ENCODE peak calls at places on chromosomes 6 and 20, in nine cellular contexts. One of them, this sample, is unnamed.

GRCh38 chr6:3534599-3534998 is 77.7 kb upstream of the SLC22A23 start:
- DNase-seq in transverse colon: no peak
- DNase-seq in MM.1S: no peak
- DNase-seq in GM13976: no peak
- DNase-seq in neural crest cell: no peak
- DNase-seq in breast epithelium: no peak
- DNase-seq in upper lobe of right lung: no peak
- DNase-seq in HCT116: no peak
- DNase-seq in choroid plexus epithelial cell: peak
- DNase-seq in this sample: no peak

GRCh38 chr20:58433759-58434158 is 44.7 kb downstream of the VAPB start:
- DNase-seq in upper lobe of right lung: no peak
- DNase-seq in MM.1S: no peak
- DNase-seq in breast epithelium: no peak
- DNase-seq in choroid plexus epithelial cell: peak
- DNase-seq in transverse colon: no peak
- DNase-seq in HCT116: no peak
- DNase-seq in GM13976: no peak
- DNase-seq in neural crest cell: no peak
- DNase-seq in this sample: no peak

GRCh38 chr6:26159417-26160273 is 72.4 kb downstream of the HFE start:
- DNase-seq in upper lobe of right lung: no peak
- DNase-seq in transverse colon: no peak
- DNase-seq in MM.1S: peak
- DNase-seq in breast epithelium: no peak
- DNase-seq in choroid plexus epithelial cell: peak
- DNase-seq in HCT116: no peak
- DNase-seq in GM13976: no peak
- DNase-seq in neural crest cell: no peak
- DNase-seq in this sample: no peak

GRCh38 chr6:98834060-98835031 is at the start of gene POU3F2:
- DNase-seq in breast epithelium: no peak
- DNase-seq in upper lobe of right lung: peak
- DNase-seq in neural crest cell: peak
- DNase-seq in MM.1S: peak
- DNase-seq in HCT116: no peak
- DNase-seq in choroid plexus epithelial cell: peak
- DNase-seq in transverse colon: peak
- DNase-seq in GM13976: peak
- DNase-seq in this sample: peak

GRCh38 chr6:137938770-137939379 is 71.8 kb downstream of the TNFAIP3 start:
- DNase-seq in upper lobe of right lung: no peak
- DNase-seq in neural crest cell: no peak
- DNase-seq in HCT116: no peak
- DNase-seq in transverse colon: no peak
- DNase-seq in GM13976: no peak
- DNase-seq in MM.1S: no peak
- DNase-seq in breast epithelium: no peak
- DNase-seq in choroid plexus epithelial cell: no peak
- DNase-seq in this sample: no peak

GRCh38 chr20:23143098-23143497 is 57.0 kb upstream of the CD93 start:
- DNase-seq in choroid plexus epithelial cell: peak
- DNase-seq in upper lobe of right lung: no peak
- DNase-seq in neural crest cell: no peak
- DNase-seq in breast epithelium: no peak
- DNase-seq in GM13976: no peak
- DNase-seq in HCT116: peak
- DNase-seq in MM.1S: no peak
- DNase-seq in transverse colon: peak
- DNase-seq in this sample: no peak

GRCh38 chr20:44284032-44284431 is 27.0 kb downstream of the FITM2 start:
- DNase-seq in GM13976: no peak
- DNase-seq in transverse colon: no peak
- DNase-seq in neural crest cell: no peak
- DNase-seq in upper lobe of right lung: no peak
- DNase-seq in breast epithelium: no peak
- DNase-seq in choroid plexus epithelial cell: no peak
- DNase-seq in HCT116: no peak
- DNase-seq in MM.1S: no peak
- DNase-seq in this sample: no peak

GRCh38 chr6:21846541-21847451 is 253.2 kb downstream of the SOX4 start:
- DNase-seq in neural crest cell: peak
- DNase-seq in upper lobe of right lung: no peak
- DNase-seq in GM13976: no peak
- DNase-seq in breast epithelium: no peak
- DNase-seq in HCT116: no peak
- DNase-seq in MM.1S: no peak
- DNase-seq in transverse colon: no peak
- DNase-seq in choroid plexus epithelial cell: no peak
- DNase-seq in this sample: no peak

GRCh38 chr6:46704562-46704961 is 16.9 kb downstream of the TDRD6 start:
- DNase-seq in MM.1S: no peak
- DNase-seq in transverse colon: no peak
- DNase-seq in choroid plexus epithelial cell: peak
- DNase-seq in breast epithelium: no peak
- DNase-seq in neural crest cell: no peak
- DNase-seq in GM13976: no peak
- DNase-seq in upper lobe of right lung: no peak
- DNase-seq in HCT116: peak
- DNase-seq in this sample: no peak

GRCh38 chr20:22914291-22914690 is 120.8 kb upstream of the SSTR4 start:
- DNase-seq in upper lobe of right lung: no peak
- DNase-seq in transverse colon: no peak
- DNase-seq in neural crest cell: no peak
- DNase-seq in choroid plexus epithelial cell: no peak
- DNase-seq in breast epithelium: no peak
- DNase-seq in GM13976: no peak
- DNase-seq in HCT116: no peak
- DNase-seq in MM.1S: no peak
- DNase-seq in this sample: no peak

GRCh38 chr6:151494235-151494950 is 576 bp downstream of the CCDC170 start:
- DNase-seq in GM13976: peak
- DNase-seq in neural crest cell: peak
- DNase-seq in transverse colon: no peak
- DNase-seq in breast epithelium: peak
- DNase-seq in MM.1S: peak
- DNase-seq in HCT116: no peak
- DNase-seq in choroid plexus epithelial cell: peak
- DNase-seq in upper lobe of right lung: peak
- DNase-seq in this sample: no peak

GRCh38 chr6:36615018-36615761 is 21.0 kb downstream of the SRSF3 start:
- DNase-seq in GM13976: peak
- DNase-seq in neural crest cell: peak
- DNase-seq in choroid plexus epithelial cell: peak
- DNase-seq in breast epithelium: peak
- DNase-seq in transverse colon: no peak
- DNase-seq in upper lobe of right lung: no peak
- DNase-seq in HCT116: peak
- DNase-seq in MM.1S: peak
- DNase-seq in this sample: peak
- TF ChIP-seq CTCF in GM13976: peak
- TF ChIP-seq CTCF in neural crest cell: peak
- TF ChIP-seq CTCF in choroid plexus epithelial cell: peak
- TF ChIP-seq CTCF in breast epithelium: peak
- TF ChIP-seq CTCF in transverse colon: peak
- TF ChIP-seq CTCF in upper lobe of right lung: peak
- TF ChIP-seq CTCF in HCT116: peak
- TF ChIP-seq CTCF in MM.1S: peak
- TF ChIP-seq CTCF in this sample: peak

GRCh38 chr6:39076086-39076992 is 27.8 kb downstream of the GLP1R start:
- DNase-seq in transverse colon: no peak
- DNase-seq in breast epithelium: no peak
- DNase-seq in upper lobe of right lung: no peak
- DNase-seq in neural crest cell: no peak
- DNase-seq in HCT116: no peak
- DNase-seq in choroid plexus epithelial cell: no peak
- DNase-seq in MM.1S: no peak
- DNase-seq in GM13976: peak
- DNase-seq in this sample: no peak
- TF ChIP-seq CTCF in transverse colon: no peak
- TF ChIP-seq CTCF in breast epithelium: no peak
- TF ChIP-seq CTCF in upper lobe of right lung: no peak
- TF ChIP-seq CTCF in neural crest cell: no peak
- TF ChIP-seq CTCF in HCT116: no peak
- TF ChIP-seq CTCF in choroid plexus epithelial cell: no peak
- TF ChIP-seq CTCF in MM.1S: no peak
- TF ChIP-seq CTCF in GM13976: no peak
- TF ChIP-seq CTCF in this sample: no peak

GRCh38 chr6:168343239-168344167 is 23.9 kb upstream of the DACT2 start:
- DNase-seq in neural crest cell: no peak
- DNase-seq in upper lobe of right lung: no peak
- DNase-seq in choroid plexus epithelial cell: no peak
- DNase-seq in transverse colon: no peak
- DNase-seq in breast epithelium: no peak
- DNase-seq in HCT116: no peak
- DNase-seq in MM.1S: no peak
- DNase-seq in GM13976: no peak
- DNase-seq in this sample: no peak

GRCh38 chr6:168347053-168347452 is 27.5 kb upstream of the DACT2 start:
- DNase-seq in MM.1S: no peak
- DNase-seq in HCT116: no peak
- DNase-seq in breast epithelium: no peak
- DNase-seq in upper lobe of right lung: no peak
- DNase-seq in neural crest cell: no peak
- DNase-seq in choroid plexus epithelial cell: no peak
- DNase-seq in transverse colon: no peak
- DNase-seq in GM13976: no peak
- DNase-seq in this sample: no peak

GRCh38 chr6:168345896-168346754 is 26.5 kb upstream of the DACT2 start:
- DNase-seq in neural crest cell: no peak
- DNase-seq in choroid plexus epithelial cell: no peak
- DNase-seq in transverse colon: no peak
- DNase-seq in breast epithelium: no peak
- DNase-seq in MM.1S: no peak
- DNase-seq in GM13976: no peak
- DNase-seq in HCT116: no peak
- DNase-seq in upper lobe of right lung: no peak
- DNase-seq in this sample: no peak

GRCh38 chr6:168344338-168344737 is 24.8 kb upstream of the DACT2 start:
- DNase-seq in GM13976: no peak
- DNase-seq in MM.1S: no peak
- DNase-seq in transverse colon: no peak
- DNase-seq in neural crest cell: no peak
- DNase-seq in HCT116: no peak
- DNase-seq in breast epithelium: no peak
- DNase-seq in upper lobe of right lung: no peak
- DNase-seq in choroid plexus epithelial cell: no peak
- DNase-seq in this sample: no peak

GRCh38 chr6:168345266-168345665 is 25.7 kb upstream of the DACT2 start:
- DNase-seq in choroid plexus epithelial cell: no peak
- DNase-seq in MM.1S: no peak
- DNase-seq in neural crest cell: no peak
- DNase-seq in transverse colon: no peak
- DNase-seq in breast epithelium: no peak
- DNase-seq in HCT116: no peak
- DNase-seq in upper lobe of right lung: no peak
- DNase-seq in GM13976: no peak
- DNase-seq in this sample: no peak
- TF ChIP-seq CTCF in choroid plexus epithelial cell: no peak
- TF ChIP-seq CTCF in MM.1S: no peak
- TF ChIP-seq CTCF in neural crest cell: no peak
- TF ChIP-seq CTCF in transverse colon: no peak
- TF ChIP-seq CTCF in breast epithelium: no peak
- TF ChIP-seq CTCF in HCT116: no peak
- TF ChIP-seq CTCF in upper lobe of right lung: no peak
- TF ChIP-seq CTCF in GM13976: no peak
- TF ChIP-seq CTCF in this sample: no peak

GRCh38 chr6:86856937-86857563 is 80.3 kb upstream of the HTR1E start:
- DNase-seq in transverse colon: peak
- DNase-seq in breast epithelium: no peak
- DNase-seq in upper lobe of right lung: no peak
- DNase-seq in MM.1S: peak
- DNase-seq in choroid plexus epithelial cell: peak
- DNase-seq in HCT116: peak
- DNase-seq in neural crest cell: peak
- DNase-seq in GM13976: peak
- DNase-seq in this sample: peak
- TF ChIP-seq CTCF in transverse colon: peak
- TF ChIP-seq CTCF in breast epithelium: no peak
- TF ChIP-seq CTCF in upper lobe of right lung: peak
- TF ChIP-seq CTCF in MM.1S: peak
- TF ChIP-seq CTCF in choroid plexus epithelial cell: peak
- TF ChIP-seq CTCF in HCT116: peak
- TF ChIP-seq CTCF in neural crest cell: peak
- TF ChIP-seq CTCF in GM13976: peak
- TF ChIP-seq CTCF in this sample: peak

GRCh38 chr6:9254251-9254650 is 818.9 kb upstream of the SLC35B3 start:
- DNase-seq in neural crest cell: no peak
- DNase-seq in choroid plexus epithelial cell: no peak
- DNase-seq in breast epithelium: no peak
- DNase-seq in GM13976: no peak
- DNase-seq in transverse colon: no peak
- DNase-seq in HCT116: no peak
- DNase-seq in MM.1S: no peak
- DNase-seq in upper lobe of right lung: no peak
- DNase-seq in this sample: no peak
- TF ChIP-seq CTCF in neural crest cell: no peak
- TF ChIP-seq CTCF in choroid plexus epithelial cell: no peak
- TF ChIP-seq CTCF in breast epithelium: no peak
- TF ChIP-seq CTCF in GM13976: no peak
- TF ChIP-seq CTCF in transverse colon: no peak
- TF ChIP-seq CTCF in HCT116: no peak
- TF ChIP-seq CTCF in MM.1S: no peak
- TF ChIP-seq CTCF in upper lobe of right lung: no peak
- TF ChIP-seq CTCF in this sample: no peak

DNA sequence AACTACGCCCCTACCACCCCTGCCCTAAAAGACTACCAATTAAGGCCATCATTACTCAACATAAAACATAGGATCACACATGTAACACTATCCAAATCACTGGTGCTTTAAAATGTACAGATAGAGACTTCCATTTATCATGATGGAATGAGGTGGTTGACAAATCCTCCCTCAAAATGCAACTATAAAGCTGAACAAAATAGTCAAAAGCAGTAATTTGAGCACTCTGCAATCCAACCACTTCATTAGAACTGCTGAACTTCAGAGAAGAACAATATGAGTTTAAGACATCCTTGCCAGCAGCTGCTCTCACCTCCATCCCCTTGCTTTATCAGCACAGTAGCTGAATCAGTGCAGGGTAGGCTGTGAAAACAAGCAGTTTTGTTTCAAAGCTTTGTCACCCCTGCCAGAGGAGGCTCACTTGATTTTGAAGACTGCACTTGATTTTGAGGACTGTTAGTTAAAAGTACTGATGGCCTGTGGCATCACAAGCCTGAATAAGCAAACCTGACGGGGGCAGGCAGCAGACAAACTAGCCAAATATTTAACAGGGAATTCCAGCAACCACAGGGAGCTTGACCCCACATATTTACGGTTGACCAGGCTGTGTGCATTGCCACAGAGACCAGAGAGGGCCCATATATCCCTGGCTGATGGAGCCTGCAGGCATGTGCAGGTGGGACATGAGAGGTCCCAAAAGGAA is 97.6 kb downstream of the PDSS2 start:
- DNase-seq in upper lobe of right lung: no peak
- DNase-seq in neural crest cell: no peak
- DNase-seq in transverse colon: no peak
- DNase-seq in breast epithelium: no peak
- DNase-seq in HCT116: no peak
- DNase-seq in GM13976: no peak
- DNase-seq in choroid plexus epithelial cell: peak
- DNase-seq in MM.1S: no peak
- DNase-seq in this sample: no peak
- TF ChIP-seq CTCF in upper lobe of right lung: no peak
- TF ChIP-seq CTCF in neural crest cell: no peak
- TF ChIP-seq CTCF in transverse colon: no peak
- TF ChIP-seq CTCF in breast epithelium: no peak
- TF ChIP-seq CTCF in HCT116: no peak
- TF ChIP-seq CTCF in GM13976: no peak
- TF ChIP-seq CTCF in choroid plexus epithelial cell: no peak
- TF ChIP-seq CTCF in MM.1S: no peak
- TF ChIP-seq CTCF in this sample: no peak